ENCODE peak calls at places on chromosomes 7 and 10, in four cellular contexts. One of them, this sample, is unnamed.

GRCh38 chr7:79199961-79200360 is 253.5 kb downstream of the MAGI2 start:
- DNase-seq in fibroblast of lung: peak
- DNase-seq in NB4: no peak
- DNase-seq in GM06990: no peak
- DNase-seq in this sample: no peak

GRCh38 chr10:22475857-22476600 is 130.7 kb downstream of the SPAG6 start:
- DNase-seq in fibroblast of lung: no peak
- DNase-seq in GM06990: peak
- DNase-seq in NB4: peak
- DNase-seq in this sample: no peak

GRCh38 chr7:29980151-29980550 is 9.4 kb downstream of the SCRN1 start:
- DNase-seq in GM06990: no peak
- DNase-seq in NB4: no peak
- DNase-seq in fibroblast of lung: no peak
- DNase-seq in this sample: no peak

GRCh38 chr7:46603780-46604725 is 683.0 kb upstream of the IGFBP3 start:
- DNase-seq in GM06990: no peak
- DNase-seq in fibroblast of lung: peak
- DNase-seq in NB4: peak
- DNase-seq in this sample: no peak

GRCh38 chr10:35641430-35642015 is 573 bp downstream of the FZD8 start:
- DNase-seq in NB4: no peak
- DNase-seq in GM06990: peak
- DNase-seq in fibroblast of lung: peak
- DNase-seq in this sample: no peak

GRCh38 chr7:122532406-122533269 is 166.3 kb downstream of the RNF133 start:
- DNase-seq in fibroblast of lung: peak
- DNase-seq in NB4: peak
- DNase-seq in GM06990: no peak
- DNase-seq in this sample: no peak

GRCh38 chr7:28957064-28957821 is 887 bp downstream of the TRIL start:
- DNase-seq in GM06990: peak
- DNase-seq in fibroblast of lung: peak
- DNase-seq in NB4: no peak
- DNase-seq in this sample: no peak

GRCh38 chr10:78919111-78919966 is 149.4 kb upstream of the ZMIZ1 start:
- DNase-seq in NB4: no peak
- DNase-seq in GM06990: no peak
- DNase-seq in fibroblast of lung: no peak
- DNase-seq in this sample: no peak

GRCh38 chr10:24902400-24902728 is 50.0 kb downstream of the PRTFDC1 start:
- DNase-seq in fibroblast of lung: no peak
- DNase-seq in NB4: no peak
- DNase-seq in GM06990: no peak
- DNase-seq in this sample: no peak

GRCh38 chr10:113415246-113415645 is 137.6 kb upstream of the HABP2 start:
- DNase-seq in GM06990: no peak
- DNase-seq in fibroblast of lung: no peak
- DNase-seq in NB4: no peak
- DNase-seq in this sample: no peak

GRCh38 chr10:43316988-43317387 is 50.1 kb upstream of the RASGEF1A start:
- DNase-seq in fibroblast of lung: no peak
- DNase-seq in GM06990: no peak
- DNase-seq in NB4: no peak
- DNase-seq in this sample: no peak

GRCh38 chr10:122974543-122975064 is 5.6 kb upstream of the PSTK start:
- DNase-seq in GM06990: no peak
- DNase-seq in fibroblast of lung: no peak
- DNase-seq in NB4: no peak
- DNase-seq in this sample: no peak

GRCh38 chr10:61786728-61787127 is 114.8 kb upstream of the ARID5B start:
- DNase-seq in fibroblast of lung: peak
- DNase-seq in NB4: no peak
- DNase-seq in GM06990: peak
- DNase-seq in this sample: no peak

GRCh38 chr7:18724311-18724710 is 228.8 kb downstream of the HDAC9 start:
- DNase-seq in NB4: no peak
- DNase-seq in fibroblast of lung: no peak
- DNase-seq in GM06990: no peak
- DNase-seq in this sample: no peak

GRCh38 chr10:110304394-110304779 is 333 bp downstream of the SMNDC1 start:
- DNase-seq in GM06990: peak
- DNase-seq in NB4: no peak
- DNase-seq in fibroblast of lung: no peak
- DNase-seq in this sample: no peak

GRCh38 chr7:7051221-7051877 is 131.0 kb upstream of the C1GALT1 start:
- DNase-seq in GM06990: peak
- DNase-seq in fibroblast of lung: no peak
- DNase-seq in NB4: peak
- DNase-seq in this sample: no peak

GRCh38 chr10:19332304-19332703 is 283.7 kb downstream of the MALRD1 start:
- DNase-seq in GM06990: no peak
- DNase-seq in fibroblast of lung: peak
- DNase-seq in NB4: peak
- DNase-seq in this sample: no peak

GRCh38 chr10:19333631-19334030 is 285.0 kb downstream of the MALRD1 start:
- DNase-seq in GM06990: no peak
- DNase-seq in fibroblast of lung: no peak
- DNase-seq in NB4: no peak
- DNase-seq in this sample: no peak

GRCh38 chr10:19328582-19328981 is 280.0 kb downstream of the MALRD1 start:
- DNase-seq in GM06990: no peak
- DNase-seq in fibroblast of lung: no peak
- DNase-seq in NB4: no peak
- DNase-seq in this sample: no peak

GRCh38 chr10:19329475-19329874 is 280.9 kb downstream of the MALRD1 start:
- DNase-seq in NB4: no peak
- DNase-seq in fibroblast of lung: no peak
- DNase-seq in GM06990: no peak
- DNase-seq in this sample: no peak

DNA sequence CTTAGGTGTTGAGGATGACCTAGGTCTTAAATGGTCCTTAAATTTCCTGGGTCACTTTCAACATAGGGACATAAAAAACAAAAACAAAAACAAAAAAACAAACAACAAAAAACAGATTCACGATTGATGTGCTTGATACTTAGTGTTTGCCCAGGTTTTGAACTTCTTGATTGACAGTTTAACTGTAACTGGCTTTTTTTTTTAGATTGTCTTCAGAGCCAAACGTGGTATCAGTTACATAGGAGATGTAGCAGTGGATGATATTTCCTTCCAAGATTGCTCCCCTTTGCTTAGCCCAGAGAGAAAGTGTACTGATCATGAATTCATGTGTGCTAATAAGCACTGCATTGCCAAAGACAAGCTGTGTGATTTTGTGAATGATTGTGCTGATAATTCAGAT is 282.6 kb downstream of the MALRD1 start:
- DNase-seq in NB4: no peak
- DNase-seq in fibroblast of lung: no peak
- DNase-seq in GM06990: no peak
- DNase-seq in this sample: no peak
- TF ChIP-seq CTCF in NB4: no peak
- TF ChIP-seq CTCF in fibroblast of lung: no peak
- TF ChIP-seq CTCF in GM06990: no peak
- TF ChIP-seq CTCF in this sample: no peak

GRCh38 chr10:1058017-1058416 is 1.8 kb downstream of the WDR37 start:
- DNase-seq in fibroblast of lung: no peak
- DNase-seq in GM06990: no peak
- DNase-seq in NB4: no peak
- DNase-seq in this sample: no peak
- H3K4me3 ChIP-seq in fibroblast of lung: peak
- H3K4me3 ChIP-seq in GM06990: peak
- H3K4me3 ChIP-seq in NB4: peak
- H3K4me3 ChIP-seq in this sample: peak

DNA sequence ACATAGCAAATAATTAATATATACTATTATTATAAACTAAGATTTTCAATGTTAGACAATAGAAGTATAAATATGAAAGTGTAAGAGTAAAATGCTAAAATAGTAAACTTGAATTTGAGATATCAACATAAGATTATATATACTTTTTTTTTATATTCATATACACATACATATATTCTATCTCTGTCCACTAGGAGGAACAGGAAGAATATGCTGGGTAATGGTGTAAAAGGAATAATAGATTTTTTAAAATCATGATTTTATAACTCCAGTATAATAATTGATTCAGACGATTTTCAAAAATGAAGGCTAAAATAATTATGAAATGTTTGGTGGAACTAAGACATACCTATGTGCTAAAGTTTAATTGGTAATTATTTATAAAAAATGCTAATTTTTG is 37.7 kb downstream of the AGMO start:
- DNase-seq in fibroblast of lung: no peak
- DNase-seq in GM06990: no peak
- DNase-seq in NB4: no peak
- DNase-seq in this sample: no peak
- TF ChIP-seq CTCF in fibroblast of lung: no peak
- TF ChIP-seq CTCF in GM06990: no peak
- TF ChIP-seq CTCF in NB4: no peak
- TF ChIP-seq CTCF in this sample: no peak

DNA sequence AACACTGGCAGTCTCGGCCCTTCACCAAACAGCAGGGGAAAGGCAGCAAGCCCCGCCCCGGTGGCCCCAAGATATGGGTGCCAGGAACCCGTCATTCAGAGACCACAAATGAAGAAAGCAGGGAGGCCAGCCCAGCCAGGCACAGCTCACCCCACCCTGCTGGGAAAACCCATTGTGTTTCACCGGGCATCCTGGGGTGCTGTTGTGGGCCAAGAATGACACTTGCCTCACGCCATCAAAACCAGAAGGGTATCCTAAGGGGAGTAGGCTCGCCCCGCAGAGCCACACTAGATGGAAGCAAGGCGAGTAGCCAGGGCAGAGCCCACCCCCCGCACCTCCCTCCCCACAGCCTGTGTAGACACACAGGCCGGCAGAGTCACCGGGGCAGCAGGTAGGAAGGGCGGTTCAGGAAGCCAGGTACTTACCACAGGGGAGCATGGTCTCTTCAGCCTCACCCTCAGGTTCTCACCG is 72.5 kb upstream of the KCNMA1 start:
- DNase-seq in NB4: no peak
- DNase-seq in GM06990: peak
- DNase-seq in fibroblast of lung: no peak
- DNase-seq in this sample: no peak
- H3K4me3 ChIP-seq in NB4: no peak
- H3K4me3 ChIP-seq in GM06990: peak
- H3K4me3 ChIP-seq in fibroblast of lung: no peak
- H3K4me3 ChIP-seq in this sample: no peak

GRCh38 chr7:70040971-70041766 is 442.9 kb downstream of the AUTS2 start:
- DNase-seq in fibroblast of lung: peak
- DNase-seq in NB4: peak
- DNase-seq in GM06990: no peak
- DNase-seq in this sample: no peak
- TF ChIP-seq CTCF in fibroblast of lung: peak
- TF ChIP-seq CTCF in NB4: peak
- TF ChIP-seq CTCF in GM06990: peak
- TF ChIP-seq CTCF in this sample: peak

DNA sequence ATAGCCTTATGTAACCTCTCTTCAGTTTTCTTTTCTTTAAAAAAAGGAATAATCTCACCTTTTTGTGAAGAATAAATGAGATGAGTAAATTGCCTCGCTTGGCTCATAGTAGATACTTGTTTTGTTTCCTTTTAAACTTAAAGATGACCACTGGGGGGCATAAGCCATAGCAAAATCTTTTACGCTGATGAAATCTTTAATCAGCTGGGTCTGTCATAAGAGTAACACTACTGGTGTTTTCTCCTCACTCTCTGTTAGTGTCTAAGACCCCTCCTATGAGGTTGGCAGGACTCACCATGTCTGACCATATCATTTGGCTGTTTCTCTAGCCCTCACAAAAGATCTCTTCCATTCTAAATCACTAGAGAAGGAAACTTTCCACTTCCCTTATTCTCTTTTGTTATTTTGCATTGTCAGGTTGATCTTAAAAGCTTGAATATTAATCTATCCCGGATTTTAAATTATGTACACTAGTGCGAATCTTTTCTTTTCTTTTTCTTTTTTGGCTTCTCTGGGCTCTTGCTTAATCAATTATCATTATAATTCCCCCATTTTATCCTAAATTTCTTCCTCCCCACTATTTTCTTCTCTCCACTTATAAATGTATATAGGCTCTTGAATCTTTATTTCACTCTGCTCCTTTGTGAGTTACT is 12.5 kb downstream of the STAG3 start:
- DNase-seq in GM06990: no peak
- DNase-seq in fibroblast of lung: peak
- DNase-seq in NB4: peak
- DNase-seq in this sample: no peak
- H3K4me3 ChIP-seq in GM06990: no peak
- H3K4me3 ChIP-seq in fibroblast of lung: no peak
- H3K4me3 ChIP-seq in NB4: no peak
- H3K4me3 ChIP-seq in this sample: no peak

DNA sequence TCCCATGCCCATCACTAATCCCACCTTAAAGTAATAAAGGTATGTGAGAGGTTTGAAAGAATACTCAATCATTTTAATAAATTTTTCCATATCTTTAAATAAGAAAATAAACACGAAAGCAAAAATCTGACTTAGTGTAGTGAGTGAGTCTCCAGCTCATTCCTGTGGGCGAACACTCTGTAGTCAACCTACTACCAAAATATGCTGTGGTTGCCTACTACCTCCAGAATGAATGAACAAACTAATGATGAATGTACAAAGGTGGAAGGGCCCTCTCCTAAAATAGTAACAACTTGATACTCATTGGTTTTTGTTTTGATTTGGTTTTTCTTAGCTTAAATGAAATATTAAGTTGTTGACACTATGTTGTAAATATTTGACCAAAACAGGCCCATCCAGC is 195.5 kb upstream of the HPS1 start:
- DNase-seq in NB4: no peak
- DNase-seq in fibroblast of lung: no peak
- DNase-seq in GM06990: no peak
- DNase-seq in this sample: no peak
- TF ChIP-seq CTCF in NB4: no peak
- TF ChIP-seq CTCF in fibroblast of lung: no peak
- TF ChIP-seq CTCF in GM06990: no peak
- TF ChIP-seq CTCF in this sample: no peak

GRCh38 chr7:101986335-101986734 is 168.9 kb downstream of the CUX1 start:
- DNase-seq in GM06990: no peak
- DNase-seq in fibroblast of lung: peak
- DNase-seq in NB4: no peak
- DNase-seq in this sample: no peak
- H3K4me3 ChIP-seq in GM06990: no peak
- H3K4me3 ChIP-seq in fibroblast of lung: no peak
- H3K4me3 ChIP-seq in NB4: no peak
- H3K4me3 ChIP-seq in this sample: no peak